ENCODE peak calls at places on chromosome 2, in six cellular contexts. T is activated gamma-delta T cell treated with Interleukin-2 at 50 U/mL for 16 hours; H is HTR-8/SVneo; Y is dermis blood vessel endothelial cell; E is activated naive CD8-positive, alpha-beta T cell treated with anti-CD3 and anti-CD28 coated beads, Interleukin-2, amount 10 ng/mL, durations not matched to agents 7 days and 5 days; G is NAMALWA. N is an unnamed sample.
A peak's percentile ranks its signal among the peaks of the same experiment; 100 is the strongest.

GRCh38 chr2:204432196-204432595 is 113.1 kb upstream of the PARD3B start:
- DNase-seq in E (no peak), H (no peak), G (no peak), T (no peak), Y (no peak), N (no peak)

GRCh38 chr2:217340176-217340575 is 480.3 kb upstream of the TNP1 start:
- DNase-seq in Y (no peak), E (no peak), H (no peak), G (no peak), T (no peak), N (no peak)

GRCh38 chr2:21118302-21118920 is 5.4 kb upstream of the TDRD15 start:
- DNase-seq in H (peak; percentile 36), G (peak; percentile 51), E (no peak), T (no peak), Y (peak; percentile 45), N (peak; percentile 64)

GRCh38 chr2:11411768-11412448 is 54.1 kb downstream of the E2F6 start:
- DNase-seq in H (peak; percentile 64), T (no peak), G (no peak), Y (peak; percentile 83), E (no peak), N (peak; percentile 74)

GRCh38 chr2:9768388-9768787 is 74.9 kb upstream of the TAF1B start:
- DNase-seq in H (no peak), E (no peak), Y (no peak), T (no peak), G (no peak), N (no peak)

GRCh38 chr2:41949541-41950439 is 98.0 kb upstream of the PKDCC start:
- DNase-seq in E (no peak), Y (no peak), H (no peak), T (no peak), G (no peak), N (no peak)

GRCh38 chr2:15605721-15606120 is 14.1 kb downstream of the DDX1 start:
- DNase-seq in Y (no peak), E (no peak), T (no peak), G (no peak), H (no peak), N (no peak)

GRCh38 chr2:20223345-20224190 is 1.4 kb downstream of the SDC1 start:
- DNase-seq in G (no peak), T (no peak), Y (peak; percentile 48), H (peak; percentile 80), E (peak; percentile 48), N (peak; percentile 50)

GRCh38 chr2:226934546-226935243 is 98.8 kb downstream of the RHBDD1 start:
- DNase-seq in H (no peak), E (no peak), G (no peak), T (no peak), Y (no peak), N (no peak)

GRCh38 chr2:88211005-88211808 is 41.1 kb downstream of the THNSL2 start:
- DNase-seq in G (peak; percentile 5), E (no peak), T (no peak), H (no peak), Y (no peak), N (no peak)

GRCh38 chr2:40095003-40095402 is 315.9 kb upstream of the THUMPD2 start:
- DNase-seq in E (no peak), T (no peak), G (no peak), Y (no peak), H (peak; percentile 15), N (no peak)

N was measured in lung microvascular endothelial cell.